ENCODE peak calls at places on chromosome 21, in eight cellular contexts. C is astrocyte of the spinal cord; A is tibial artery; T is thoracic aorta; E is PC-9; I is Peyer's patch; H is CD8-positive, alpha-beta T cell; J is HFF-Myc. K is an unnamed sample.

GRCh38 chr21:38912789-38913119 is 107.0 kb downstream of the ETS2 start:
- DNase-seq in T (no peak), H (no peak), I (no peak), E (no peak), C (no peak), A (no peak), J (no peak), K (no peak)

GRCh38 chr21:42840411-42841155 is 38.8 kb downstream of the WDR4 start:
- DNase-seq in C (no peak), A (no peak), E (no peak), H (no peak), J (no peak), I (peak), T (no peak), K (no peak)

GRCh38 chr21:41927727-41928409 is 25.9 kb downstream of the C2CD2 start:
- DNase-seq in C (no peak), H (no peak), A (no peak), J (no peak), T (no peak), I (no peak), E (no peak), K (no peak)

GRCh38 chr21:37792046-37792445 is 124.2 kb downstream of the KCNJ6 start:
- DNase-seq in A (no peak), H (no peak), E (no peak), I (no peak), C (peak), J (no peak), T (no peak), K (peak)

GRCh38 chr21:27772816-27773215 is 805.9 kb upstream of the ADAMTS5 start:
- DNase-seq in J (no peak), E (no peak), T (no peak), H (no peak), C (no peak), A (no peak), I (no peak), K (peak)

GRCh38 chr21:37370152-37371040 is 3.8 kb downstream of the DYRK1A start:
- DNase-seq in J (peak), A (no peak), H (no peak), E (no peak), I (no peak), T (no peak), C (peak), K (peak)

GRCh38 chr21:42736646-42737350 is 83.4 kb downstream of the PDE9A start:
- DNase-seq in H (no peak), T (no peak), C (no peak), E (no peak), J (no peak), A (no peak), I (no peak), K (no peak)

GRCh38 chr21:42315296-42315891 is at the start of gene TFF3:
- DNase-seq in H (no peak), I (peak), T (no peak), E (no peak), C (peak), A (no peak), J (no peak), K (no peak)

GRCh38 chr21:34129039-34129891 is 55.9 kb downstream of the MRPS6 start:
- DNase-seq in E (no peak), I (no peak), J (peak), A (peak), H (peak), T (peak), C (peak), K (peak)

GRCh38 chr21:39175154-39175553 is 8.1 kb downstream of the PSMG1 start:
- DNase-seq in H (no peak), C (peak), I (no peak), A (no peak), T (no peak), J (no peak), E (no peak), K (peak)

GRCh38 chr21:32382108-32382601 is 10.7 kb downstream of the URB1 start:
- DNase-seq in J (no peak), H (no peak), A (no peak), E (no peak), C (peak), T (no peak), I (no peak), K (peak)

GRCh38 chr21:37759777-37760176 is 156.5 kb downstream of the KCNJ6 start:
- DNase-seq in J (no peak), T (no peak), E (no peak), A (no peak), H (no peak), C (no peak), I (no peak), K (no peak)

GRCh38 chr21:28144089-28144488 is 848.6 kb downstream of the LTN1 start:
- DNase-seq in C (no peak), A (no peak), I (no peak), T (no peak), H (no peak), J (no peak), E (no peak), K (no peak)

GRCh38 chr21:33011462-33011861 is 14.3 kb upstream of the OLIG2 start:
- DNase-seq in I (no peak), J (peak), T (no peak), C (peak), A (no peak), E (no peak), H (no peak), K (peak)

GRCh38 chr21:35382696-35383095 is 333.6 kb upstream of the RUNX1 start:
- DNase-seq in A (no peak), C (peak), T (no peak), I (no peak), H (no peak), J (no peak), E (no peak), K (no peak)

GRCh38 chr21:20882462-20883415 is 115.5 kb upstream of the NCAM2 start:
- DNase-seq in H (no peak), J (peak), C (peak), T (no peak), A (no peak), E (peak), I (no peak), K (peak)

GRCh38 chr21:38916214-38916964 is 110.7 kb downstream of the ETS2 start:
- DNase-seq in J (no peak), A (no peak), I (no peak), E (no peak), C (no peak), T (no peak), H (no peak), K (no peak)

GRCh38 chr21:36681117-36681631 is 17.7 kb upstream of the SIM2 start:
- DNase-seq in I (no peak), C (no peak), J (no peak), E (no peak), H (no peak), T (no peak), A (no peak), K (no peak)

GRCh38 chr21:31337991-31338891 is 5.8 kb downstream of the TIAM1 start:
- DNase-seq in C (peak), I (no peak), T (no peak), A (no peak), E (no peak), H (no peak), J (no peak), K (no peak)

GRCh38 chr21:32578107-32578691 is 7.1 kb downstream of the TCP10L start:
- DNase-seq in H (peak), I (no peak), T (no peak), J (no peak), C (no peak), E (peak), A (no peak), K (peak)

GRCh38 chr21:30238168-30238567 is 22.3 kb upstream of the CLDN8 start:
- DNase-seq in I (no peak), A (no peak), C (no peak), E (no peak), H (no peak), J (no peak), T (no peak), K (no peak)

GRCh38 chr21:25822981-25823380 is 88.2 kb downstream of the GABPA start:
- DNase-seq in H (no peak), I (no peak), J (no peak), T (no peak), E (no peak), C (no peak), A (no peak), K (no peak)

DNA sequence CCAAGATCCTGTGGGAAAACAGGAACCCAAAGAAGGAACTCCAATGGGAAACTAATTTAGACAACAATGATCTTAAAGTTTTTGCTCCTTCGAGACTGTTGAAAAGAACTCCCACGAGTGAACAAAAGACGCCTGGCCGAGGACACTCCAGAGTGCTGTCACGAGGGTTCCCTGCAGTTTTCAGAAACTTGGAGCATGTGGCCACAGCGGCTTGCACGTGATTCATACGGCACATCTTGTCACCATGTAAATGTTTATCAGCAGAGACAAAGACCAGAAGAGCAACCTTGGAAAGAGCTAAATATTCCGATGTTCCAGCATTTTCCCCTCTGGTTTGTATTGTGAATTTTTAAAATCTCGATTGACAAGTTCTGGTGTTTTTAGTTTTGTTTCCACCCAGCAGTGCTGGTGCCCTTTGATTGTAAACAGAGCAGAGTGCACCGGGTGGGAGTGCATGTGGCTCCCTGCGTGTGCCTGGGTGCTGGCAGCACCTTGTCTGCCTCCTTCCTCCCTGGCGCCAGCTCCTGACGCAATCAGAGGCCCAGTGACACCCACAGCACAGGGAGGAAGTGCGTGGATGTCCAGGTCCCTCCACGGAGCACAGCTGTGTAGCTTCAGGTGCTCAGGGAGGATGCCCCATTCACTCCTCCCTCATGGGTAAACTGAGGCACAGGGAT is 23.0 kb downstream of the LRRC3 start:
- DNase-seq in C (no peak), A (peak), E (no peak), J (no peak), T (no peak), H (no peak), I (no peak), K (no peak)
- TF ChIP-seq CTCF in C (no peak), A (no peak), E (no peak), J (no peak), T (no peak), H (no peak), I (no peak), K (no peak)

GRCh38 chr21:44911384-44912157 is 9.1 kb downstream of the ITGB2 start:
- DNase-seq in C (no peak), T (no peak), E (peak), H (peak), J (no peak), I (peak), A (peak), K (no peak)

GRCh38 chr21:44916965-44917364 is 3.7 kb downstream of the ITGB2 start:
- DNase-seq in T (no peak), C (no peak), A (no peak), J (no peak), E (no peak), I (no peak), H (no peak), K (no peak)

GRCh38 chr21:44913425-44914175 is 7.1 kb downstream of the ITGB2 start:
- DNase-seq in I (no peak), E (no peak), A (no peak), J (no peak), C (no peak), H (no peak), T (no peak), K (no peak)

GRCh38 chr21:44912158-44912473 is 8.6 kb downstream of the ITGB2 start:
- DNase-seq in I (no peak), E (no peak), C (no peak), J (no peak), T (no peak), A (no peak), H (no peak), K (no peak)

GRCh38 chr21:44914176-44914874 is 6.4 kb downstream of the ITGB2 start:
- DNase-seq in H (peak), J (no peak), T (no peak), I (no peak), E (no peak), C (no peak), A (no peak), K (no peak)
- H3K4me3 ChIP-seq in H (peak), J (no peak), T (peak), I (peak), E (peak), C (no peak), A (no peak), K (no peak)

DNA sequence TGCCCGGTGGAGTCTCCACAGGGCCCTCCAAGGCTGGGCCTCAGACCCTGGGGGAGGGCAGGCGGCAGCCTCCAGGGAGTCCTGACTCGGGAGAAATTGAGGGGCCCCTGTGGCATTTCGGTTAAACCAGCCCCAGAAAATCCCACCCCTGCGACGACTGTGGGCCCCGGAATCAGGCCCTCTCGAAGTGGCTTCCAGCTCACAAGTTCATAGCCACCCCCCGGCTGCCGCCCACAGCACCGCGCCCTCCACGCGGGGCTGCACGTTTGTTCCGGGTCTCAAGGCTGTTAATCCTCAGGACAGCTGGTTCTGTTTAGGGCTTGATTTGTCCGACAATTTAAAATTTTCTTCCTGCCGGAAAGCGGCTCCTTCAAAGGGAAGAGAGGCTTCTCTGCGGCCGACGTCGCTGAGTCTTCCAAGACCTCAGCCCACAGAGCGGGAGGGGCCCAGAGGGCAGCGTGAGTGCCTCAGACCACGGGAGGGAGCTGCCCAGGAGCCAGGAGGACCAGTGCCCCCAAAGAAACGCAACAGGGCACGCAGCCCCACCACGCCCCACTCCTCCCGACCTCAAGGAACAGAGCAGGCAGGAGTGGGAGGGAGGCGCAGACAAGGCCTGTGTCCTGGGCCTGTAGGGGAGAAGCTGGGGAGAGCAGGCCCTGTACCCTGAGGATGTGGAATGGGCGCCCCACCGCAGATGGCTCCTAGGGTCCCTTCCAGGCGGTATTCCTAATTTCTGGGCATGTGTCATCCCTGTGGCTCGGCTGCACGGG is 14.5 kb upstream of the COL6A2 start:
- DNase-seq in T (no peak), E (no peak), J (no peak), C (peak), I (peak), A (peak), H (peak), K (no peak)
- TF ChIP-seq CTCF in T (no peak), E (no peak), J (no peak), C (no peak), I (no peak), A (no peak), H (no peak), K (no peak)

GRCh38 chr21:18468775-18469174 is 65.2 kb upstream of the TMPRSS15 start:
- DNase-seq in E (no peak), T (no peak), C (no peak), I (no peak), H (no peak), A (no peak), J (no peak), K (no peak)
- H3K4me3 ChIP-seq in E (no peak), T (peak), C (peak), I (no peak), H (no peak), A (no peak), J (no peak), K (no peak)